ENCODE peak calls at places on chromosomes 13 and 19, in ten cellular contexts. A, C, N, P, Y, K, R, J, U and T are unnamed samples.

GRCh38 chr19:55373993-55374757 is 2.5 kb upstream of the TMEM190 start:
- DNase-seq in A (no peak), C (peak), N (peak), P (no peak), Y (no peak), K (no peak), R (no peak), J (peak), U (peak), T (no peak)

GRCh38 chr13:112346173-112346898 is 29.8 kb upstream of the SPACA7 start:
- DNase-seq in A (no peak), C (no peak), N (no peak), P (no peak), Y (no peak), K (no peak), R (peak), J (no peak), U (no peak), T (no peak)

GRCh38 chr13:75774176-75774575 is 138.0 kb downstream of the LMO7 start:
- DNase-seq in A (no peak), C (no peak), N (no peak), P (no peak), Y (no peak), K (no peak), R (no peak), J (no peak), U (no peak), T (no peak)

GRCh38 chr19:2148482-2149135 is 2.8 kb downstream of the AP3D1 start:
- DNase-seq in A (no peak), C (no peak), N (no peak), P (no peak), Y (no peak), K (no peak), R (no peak), J (no peak), U (no peak), T (no peak)

GRCh38 chr19:49580264-49581006 is at the start of gene NOSIP:
- DNase-seq in A (peak), C (peak), N (peak), P (peak), Y (peak), K (peak), R (peak), J (peak), U (peak), T (peak)

GRCh38 chr19:39351537-39352037 is 9.4 kb downstream of the SAMD4B start:
- DNase-seq in A (no peak), C (peak), N (no peak), P (no peak), Y (no peak), K (no peak), R (no peak), J (no peak), U (peak), T (peak)

GRCh38 chr13:80339841-80340642 is 884 bp downstream of the SPRY2 start:
- DNase-seq in A (no peak), C (peak), N (peak), P (peak), Y (peak), K (peak), R (peak), J (peak), U (no peak), T (peak)

GRCh38 chr13:112062047-112062618 is 4.8 kb upstream of the SOX1 start:
- DNase-seq in A (no peak), C (no peak), N (no peak), P (no peak), Y (no peak), K (no peak), R (no peak), J (no peak), U (no peak), T (no peak)

GRCh38 chr19:6828306-6828697 is 55.8 kb downstream of the VAV1 start:
- DNase-seq in A (no peak), C (no peak), N (peak), P (no peak), Y (no peak), K (no peak), R (no peak), J (no peak), U (no peak), T (no peak)

GRCh38 chr13:30071890-30072817 is 221.7 kb upstream of the UBL3 start:
- DNase-seq in A (no peak), C (no peak), N (peak), P (no peak), Y (peak), K (peak), R (no peak), J (no peak), U (no peak), T (no peak)

GRCh38 chr19:14112809-14113385 is 4.7 kb downstream of the PRKACA start:
- DNase-seq in A (no peak), C (no peak), N (no peak), P (no peak), Y (no peak), K (no peak), R (no peak), J (no peak), U (no peak), T (peak)

GRCh38 chr13:33017410-33017929 is 1.2 kb downstream of the KL start:
- DNase-seq in A (no peak), C (peak), N (peak), P (peak), Y (no peak), K (peak), R (peak), J (peak), U (peak), T (no peak)

GRCh38 chr19:37975071-37975470 is 68.1 kb downstream of the SIPA1L3 start:
- DNase-seq in A (no peak), C (no peak), N (no peak), P (no peak), Y (no peak), K (no peak), R (no peak), J (no peak), U (no peak), T (no peak)

GRCh38 chr13:101845501-101846012 is 393.1 kb downstream of the ITGBL1 start:
- DNase-seq in A (no peak), C (peak), N (no peak), P (no peak), Y (no peak), K (no peak), R (no peak), J (no peak), U (peak), T (no peak)

DNA sequence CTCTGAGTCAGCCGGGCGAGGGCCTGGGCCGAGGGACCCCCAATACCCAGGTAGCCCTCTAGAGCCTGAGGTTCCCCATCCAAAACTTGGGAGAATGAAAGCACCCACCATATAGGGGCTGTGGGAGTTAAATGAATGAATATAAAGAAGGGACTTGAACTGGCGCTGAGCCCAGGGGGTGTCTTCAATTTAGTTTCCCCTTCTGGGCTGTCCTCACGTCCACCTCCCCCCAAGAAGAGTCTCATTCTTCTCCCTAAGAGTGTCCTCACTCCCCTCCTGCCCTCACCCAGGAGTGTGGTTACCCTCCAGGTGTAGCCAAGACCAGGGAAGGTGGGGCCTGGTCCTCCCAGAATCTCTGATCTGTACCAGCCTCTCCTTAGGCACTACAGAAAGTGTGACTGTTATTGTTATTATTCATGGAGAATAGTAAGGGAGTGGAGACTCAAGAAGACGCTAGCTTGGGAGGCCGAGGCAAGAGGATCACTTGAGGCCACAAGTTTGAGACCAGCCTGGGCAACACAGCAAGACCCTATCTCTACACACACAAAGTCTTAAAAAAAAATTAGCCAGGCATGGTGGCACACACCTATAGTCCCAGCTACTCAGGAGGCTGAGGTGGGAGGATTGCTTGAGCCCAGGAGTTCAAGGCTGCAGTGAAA is 2.7 kb downstream of the CD79A start:
- DNase-seq in A (no peak), C (no peak), N (no peak), P (no peak), Y (no peak), K (no peak), R (no peak), J (no peak), U (no peak), T (no peak)
- H3K4me3 ChIP-seq in A (no peak), C (no peak), N (no peak), P (no peak), Y (no peak), K (no peak), R (no peak), J (no peak), U (no peak), T (no peak)

GRCh38 chr19:45922281-45922680 is 7.7 kb upstream of the NANOS2 start:
- DNase-seq in A (no peak), C (no peak), N (no peak), P (no peak), Y (no peak), K (no peak), R (no peak), J (peak), U (no peak), T (no peak)
- TF ChIP-seq CTCF in A (no peak), C (peak), N (no peak), P (peak), Y (no peak), K (no peak), R (peak), J (peak), U (peak), T (no peak)

DNA sequence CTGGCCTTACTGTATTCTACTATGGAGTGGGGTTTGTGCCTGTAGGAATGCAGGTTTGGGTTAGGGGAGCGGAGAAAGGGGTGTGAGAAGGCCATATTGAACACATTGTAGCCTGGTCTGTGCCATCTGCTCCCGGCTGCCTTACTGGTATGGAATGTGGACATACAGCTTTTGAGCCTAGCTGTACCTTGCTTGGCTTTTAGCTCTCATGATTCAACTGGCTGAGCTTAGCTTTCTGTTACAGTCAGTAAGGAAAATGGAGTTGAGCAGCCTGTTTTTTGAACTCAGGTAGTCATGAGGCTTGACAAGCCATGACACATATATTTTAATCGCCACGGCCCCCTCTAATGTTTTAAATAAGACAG is 41.6 kb downstream of the ARHGAP35 start:
- DNase-seq in A (no peak), C (no peak), N (peak), P (no peak), Y (peak), K (no peak), R (no peak), J (no peak), U (peak), T (peak)
- H3K4me3 ChIP-seq in A (no peak), C (no peak), N (peak), P (no peak), Y (no peak), K (no peak), R (no peak), J (no peak), U (no peak), T (no peak)

GRCh38 chr13:95386370-95386769 is 85.1 kb upstream of the ABCC4 start:
- DNase-seq in A (no peak), C (no peak), N (no peak), P (no peak), Y (no peak), K (no peak), R (no peak), J (no peak), U (no peak), T (no peak)
- TF ChIP-seq CTCF in A (no peak), C (no peak), N (no peak), P (no peak), Y (no peak), K (no peak), R (no peak), J (no peak), U (no peak), T (no peak)

GRCh38 chr19:29662278-29662603 is 3.0 kb upstream of the PLEKHF1 start:
- DNase-seq in A (no peak), C (no peak), N (no peak), P (no peak), Y (no peak), K (no peak), R (no peak), J (no peak), U (no peak), T (no peak)
- H3K4me3 ChIP-seq in A (no peak), C (no peak), N (peak), P (peak), Y (no peak), K (no peak), R (no peak), J (peak), U (peak), T (peak)

GRCh38 chr13:22253107-22253506 is 582.2 kb downstream of the FGF9 start:
- DNase-seq in A (no peak), C (no peak), N (no peak), P (no peak), Y (no peak), K (no peak), R (no peak), J (no peak), U (no peak), T (no peak)

GRCh38 chr13:22252281-22252830 is 581.5 kb downstream of the FGF9 start:
- DNase-seq in A (no peak), C (no peak), N (no peak), P (no peak), Y (no peak), K (no peak), R (no peak), J (no peak), U (no peak), T (no peak)

GRCh38 chr13:22256111-22256639 is 585.3 kb downstream of the FGF9 start:
- DNase-seq in A (no peak), C (no peak), N (no peak), P (no peak), Y (no peak), K (no peak), R (no peak), J (no peak), U (no peak), T (no peak)
- TF ChIP-seq CTCF in A (no peak), C (no peak), N (peak), P (no peak), Y (no peak), K (no peak), R (no peak), J (no peak), U (peak), T (no peak)

DNA sequence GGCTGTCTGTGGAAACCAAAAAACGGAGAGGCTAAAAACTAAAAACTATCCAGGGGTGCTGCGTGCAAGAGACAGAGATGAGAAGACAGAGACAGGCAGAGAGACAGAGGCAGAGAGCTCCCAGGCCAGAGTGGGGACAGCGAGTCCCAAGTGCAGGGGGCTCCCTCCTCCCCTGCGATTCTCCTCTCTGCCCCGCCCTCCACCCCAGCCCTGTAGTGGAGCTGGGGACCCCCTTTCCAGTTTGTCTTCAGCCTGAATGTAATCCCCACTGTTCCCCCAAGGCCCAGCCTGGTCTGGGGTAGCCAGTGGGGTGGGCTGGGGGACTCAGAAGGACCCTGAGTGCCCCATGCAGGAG is 2.0 kb downstream of the NFIC start:
- DNase-seq in A (no peak), C (no peak), N (no peak), P (no peak), Y (no peak), K (no peak), R (no peak), J (no peak), U (no peak), T (no peak)
- H3K4me3 ChIP-seq in A (peak), C (peak), N (peak), P (no peak), Y (no peak), K (peak), R (no peak), J (peak), U (peak), T (peak)